ENCODE peak calls at places on chromosomes 1 and 21, in six cellular contexts. G, U, I, Y, P and A are unnamed samples.

GRCh38 chr21:39071623-39072214 is 111.5 kb downstream of the PSMG1 start:
- DNase-seq in P (no peak), U (no peak), I (no peak), Y (no peak), G (no peak), A (no peak)

GRCh38 chr1:54334996-54335395 is 71.2 kb downstream of the SSBP3 start:
- DNase-seq in I (no peak), U (no peak), P (no peak), Y (no peak), G (no peak), A (no peak)

GRCh38 chr1:3344395-3344794 is 110.1 kb upstream of the ARHGEF16 start:
- DNase-seq in Y (no peak), U (no peak), G (no peak), I (no peak), P (no peak), A (no peak)

GRCh38 chr1:9714257-9714718 is 62.8 kb downstream of the PIK3CD start:
- DNase-seq in G (no peak), P (no peak), Y (peak; percentile 82), U (peak; percentile 40), I (no peak), A (no peak)

GRCh38 chr1:177077734-177078489 is 86.6 kb downstream of the ASTN1 start:
- DNase-seq in P (no peak), U (no peak), G (no peak), Y (no peak), I (no peak), A (no peak)

GRCh38 chr1:97925982-97926708 is 5.3 kb upstream of the DPYD start:
- DNase-seq in I (peak; percentile 69), U (no peak), Y (no peak), P (no peak), G (no peak), A (no peak)

GRCh38 chr1:185735667-185736105 is 1.5 kb downstream of the HMCN1 start:
- DNase-seq in I (no peak), U (no peak), G (no peak), P (no peak), Y (no peak), A (no peak)

GRCh38 chr1:28887418-28887834 is 26.9 kb upstream of the EPB41 start:
- DNase-seq in G (peak; percentile 63), P (peak; percentile 45), I (peak; percentile 23), Y (peak; percentile 84), U (peak; percentile 67), A (peak; percentile 62)

GRCh38 chr1:225476100-225476511 is 48.3 kb upstream of the LBR start:
- DNase-seq in Y (no peak), P (no peak), I (no peak), U (no peak), G (no peak), A (no peak)

GRCh38 chr1:84774674-84775548 is 84.7 kb upstream of the SSX2IP start:
- DNase-seq in U (no peak), P (no peak), G (no peak), I (no peak), Y (no peak), A (no peak)

GRCh38 chr1:173202430-173203145 is 4.5 kb downstream of the TNFSF4 start:
- DNase-seq in Y (no peak), P (no peak), I (peak; percentile 51), G (no peak), U (no peak), A (no peak)

GRCh38 chr1:152130186-152130585 is 14.9 kb upstream of the TCHH start:
- DNase-seq in P (no peak), I (no peak), Y (no peak), U (no peak), G (no peak), A (no peak)
- H3K9me3 ChIP-seq in P (peaks cover 4% of the 10 kb centered on the region), I (no peaks in the 10 kb centered on the region), Y (no peaks in the 10 kb centered on the region), U (peaks cover 6% of the 10 kb centered on the region), G (no peaks in the 10 kb centered on the region), A (peaks cover 10% of the 10 kb centered on the region)

DNA sequence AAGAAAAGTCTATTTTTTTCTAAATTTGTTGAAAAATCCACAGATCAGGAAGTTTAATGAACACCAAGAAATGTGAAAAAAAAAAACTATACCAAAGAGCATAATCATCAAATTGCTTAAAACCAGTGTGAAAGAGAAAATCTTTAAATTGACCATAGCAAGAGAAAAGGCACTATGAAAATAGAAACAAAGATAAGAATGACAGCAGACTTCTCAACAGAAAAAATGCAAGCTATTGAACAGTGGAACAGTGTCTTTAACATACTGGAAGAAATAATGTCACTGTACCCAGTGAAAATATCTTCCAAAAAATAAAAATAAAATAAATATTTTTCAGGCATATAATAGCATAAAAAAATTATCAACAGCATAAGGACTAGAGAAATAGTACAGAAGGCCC is 243.0 kb upstream of the GJB5 start:
- DNase-seq in Y (no peak), G (no peak), P (no peak), U (no peak), I (no peak), A (no peak)
- H3K9me3 ChIP-seq in Y (no peaks in the 10 kb centered on the region), G (peaks cover 24% of the 10 kb centered on the region), P (peaks cover 7% of the 10 kb centered on the region), U (peaks cover 7% of the 10 kb centered on the region), I (no peaks in the 10 kb centered on the region), A (no peaks in the 10 kb centered on the region)

GRCh38 chr21:8992731-8993174 is 1528.6 kb upstream of the TPTE start:
- DNase-seq in U (no peak), G (no peak), Y (no peak), P (no peak), I (no peak), A (no peak)

GRCh38 chr21:8990326-8991087 is 1530.9 kb upstream of the TPTE start:
- DNase-seq in P (no peak), G (no peak), I (no peak), U (no peak), Y (no peak), A (no peak)

GRCh38 chr21:8991088-8991907 is 1530.1 kb upstream of the TPTE start:
- DNase-seq in I (no peak), Y (no peak), G (no peak), U (no peak), P (no peak), A (no peak)

GRCh38 chr21:8993284-8993942 is 1528.0 kb upstream of the TPTE start:
- DNase-seq in G (no peak), U (no peak), I (no peak), P (no peak), Y (no peak), A (no peak)

GRCh38 chr21:8991968-8992621 is 1529.3 kb upstream of the TPTE start:
- DNase-seq in P (no peak), G (no peak), I (no peak), U (no peak), Y (no peak), A (no peak)
- H3K9me3 ChIP-seq in P (no peaks in the 10 kb centered on the region), G (no peaks in the 10 kb centered on the region), I (peaks cover 16% of the 10 kb centered on the region), U (peaks cover 60% of the 10 kb centered on the region), Y (no peaks in the 10 kb centered on the region), A (peaks cover 4% of the 10 kb centered on the region)

DNA sequence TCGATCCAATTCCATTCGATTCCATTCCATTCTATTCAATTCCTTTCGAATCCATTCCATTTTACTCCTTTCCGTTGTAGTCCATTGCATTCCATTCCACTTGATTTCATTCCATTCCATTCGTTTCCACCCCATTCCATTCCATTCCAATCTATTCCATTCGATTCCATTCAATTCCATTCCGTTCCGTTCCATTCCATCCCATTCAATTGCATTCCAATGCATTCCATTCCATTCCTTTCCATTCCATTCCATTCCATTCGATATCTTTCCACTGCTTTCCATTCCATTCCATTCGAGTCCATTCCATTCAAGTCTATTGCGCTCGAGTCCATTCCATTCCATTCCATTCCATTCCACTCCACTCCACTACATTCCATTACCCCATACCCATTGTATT is 2568.7 kb upstream of the TPTE start:
- DNase-seq in G (no peak), I (no peak), U (no peak), P (no peak), Y (no peak), A (no peak)
- H3K9me3 ChIP-seq in G (peaks cover 84% of the 10 kb centered on the region), I (peaks cover 24% of the 10 kb centered on the region), U (peaks cover 97% of the 10 kb centered on the region), P (peaks cover 62% of the 10 kb centered on the region), Y (peaks cover 28% of the 10 kb centered on the region), A (peaks cover 65% of the 10 kb centered on the region)

DNA sequence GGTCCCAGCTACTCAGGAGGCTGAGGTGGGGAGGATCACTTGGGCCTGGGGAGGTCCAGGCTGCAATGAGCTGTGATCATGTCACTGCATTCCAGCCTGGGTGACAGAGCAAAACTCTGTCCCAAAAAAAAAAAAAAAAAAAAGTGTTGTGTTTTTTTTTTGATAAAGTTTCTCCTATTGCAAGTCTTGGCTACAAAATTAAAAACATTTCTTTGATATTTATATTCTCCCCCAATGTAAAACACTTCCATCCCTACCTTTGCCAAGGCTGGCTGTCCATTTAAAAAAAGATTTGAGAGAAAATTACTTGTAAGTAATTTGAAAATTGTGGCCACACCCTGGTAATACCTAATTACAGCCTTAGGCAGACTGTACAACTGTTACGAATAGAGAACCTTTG is 11.3 kb downstream of the ZNF436 start:
- DNase-seq in I (no peak), P (no peak), U (no peak), G (no peak), Y (no peak), A (no peak)
- H3K9me3 ChIP-seq in I (peaks cover 6% of the 10 kb centered on the region), P (peaks cover 22% of the 10 kb centered on the region), U (peaks cover 53% of the 10 kb centered on the region), G (peaks cover 36% of the 10 kb centered on the region), Y (peaks cover 12% of the 10 kb centered on the region), A (peaks cover 16% of the 10 kb centered on the region)

GRCh38 chr21:20258542-20258941 is 739.7 kb upstream of the NCAM2 start:
- DNase-seq in U (no peak), I (no peak), P (no peak), Y (no peak), G (no peak), A (no peak)
- H3K9me3 ChIP-seq in U (peaks cover 6% of the 10 kb centered on the region), I (peaks cover 2% of the 10 kb centered on the region), P (no peaks in the 10 kb centered on the region), Y (no peaks in the 10 kb centered on the region), G (no peaks in the 10 kb centered on the region), A (no peaks in the 10 kb centered on the region)

GRCh38 chr1:219323426-219323825 is 149.7 kb downstream of the LYPLAL1 start:
- DNase-seq in I (no peak), Y (no peak), G (no peak), U (no peak), P (no peak), A (no peak)

GRCh38 chr1:219324629-219325367 is 151.1 kb downstream of the LYPLAL1 start:
- DNase-seq in Y (no peak), G (no peak), P (no peak), U (no peak), I (no peak), A (no peak)

GRCh38 chr1:219326843-219327242 is 153.2 kb downstream of the LYPLAL1 start:
- DNase-seq in U (no peak), Y (no peak), I (no peak), G (no peak), P (no peak), A (no peak)

GRCh38 chr1:219324171-219324570 is 150.5 kb downstream of the LYPLAL1 start:
- DNase-seq in I (no peak), U (no peak), P (no peak), G (no peak), Y (no peak), A (no peak)

GRCh38 chr1:219325368-219325742 is 151.7 kb downstream of the LYPLAL1 start:
- DNase-seq in P (no peak), U (no peak), I (no peak), G (no peak), Y (no peak), A (no peak)
- H3K9me3 ChIP-seq in P (no peaks in the 10 kb centered on the region), U (peaks cover 5% of the 10 kb centered on the region), I (no peaks in the 10 kb centered on the region), G (no peaks in the 10 kb centered on the region), Y (no peaks in the 10 kb centered on the region), A (no peaks in the 10 kb centered on the region)